ENCODE peak calls at places on chromosomes 12 and 14, in seven cellular contexts. One of them, this sample, is unnamed.
A peak's percentile ranks its signal among the peaks of the same experiment; 100 is the strongest.

GRCh38 chr14:95946867-95947266 is 70.2 kb downstream of the TUNAR start:
- DNase-seq in tibial nerve: no peak
- DNase-seq in ovary: no peak
- DNase-seq in stomach: no peak
- DNase-seq in sigmoid colon: no peak
- DNase-seq in SK-N-SH: no peak
- DNase-seq in GM12878: no peak
- DNase-seq in this sample: no peak

GRCh38 chr14:91065266-91065665 is 4.8 kb upstream of the RPS6KA5 start:
- DNase-seq in GM12878: no peak
- DNase-seq in SK-N-SH: no peak
- DNase-seq in tibial nerve: no peak
- DNase-seq in ovary: no peak
- DNase-seq in stomach: no peak
- DNase-seq in sigmoid colon: no peak
- DNase-seq in this sample: no peak

GRCh38 chr14:90426663-90427062 is 29.8 kb downstream of the CALM1 start:
- DNase-seq in ovary: peak; percentile 37
- DNase-seq in GM12878: no peak
- DNase-seq in SK-N-SH: peak; percentile 60
- DNase-seq in tibial nerve: no peak
- DNase-seq in stomach: peak; percentile 52
- DNase-seq in sigmoid colon: peak; percentile 79
- DNase-seq in this sample: no peak

GRCh38 chr14:20683125-20683895 is 1.1 kb upstream of the RNASE4 start:
- DNase-seq in GM12878: peak; percentile 96
- DNase-seq in SK-N-SH: peak; percentile 50
- DNase-seq in stomach: peak; percentile 69
- DNase-seq in tibial nerve: peak; percentile 55
- DNase-seq in ovary: peak; percentile 79
- DNase-seq in sigmoid colon: peak; percentile 87
- DNase-seq in this sample: peak; percentile 80

GRCh38 chr14:31926123-31926522 is 151.0 kb upstream of the ARHGAP5 start:
- DNase-seq in SK-N-SH: peak; percentile 44
- DNase-seq in ovary: no peak
- DNase-seq in stomach: no peak
- DNase-seq in sigmoid colon: no peak
- DNase-seq in GM12878: no peak
- DNase-seq in tibial nerve: no peak
- DNase-seq in this sample: no peak

GRCh38 chr12:51848843-51849735 is 571 bp upstream of the FIGNL2 start:
- DNase-seq in GM12878: no peak
- DNase-seq in sigmoid colon: no peak
- DNase-seq in tibial nerve: no peak
- DNase-seq in SK-N-SH: peak; percentile 96
- DNase-seq in ovary: no peak
- DNase-seq in stomach: no peak
- DNase-seq in this sample: no peak

GRCh38 chr12:98399532-98399931 is 115.9 kb upstream of the TMPO start:
- DNase-seq in SK-N-SH: no peak
- DNase-seq in sigmoid colon: no peak
- DNase-seq in tibial nerve: no peak
- DNase-seq in ovary: no peak
- DNase-seq in stomach: no peak
- DNase-seq in GM12878: no peak
- DNase-seq in this sample: no peak

GRCh38 chr12:107622005-107622404 is 63.6 kb upstream of the PWP1 start:
- DNase-seq in SK-N-SH: peak; percentile 60
- DNase-seq in ovary: no peak
- DNase-seq in sigmoid colon: no peak
- DNase-seq in GM12878: no peak
- DNase-seq in stomach: no peak
- DNase-seq in tibial nerve: no peak
- DNase-seq in this sample: no peak

GRCh38 chr12:68279227-68280054 is 26.0 kb upstream of the IL22 start:
- DNase-seq in SK-N-SH: peak; percentile 57
- DNase-seq in tibial nerve: no peak
- DNase-seq in GM12878: no peak
- DNase-seq in sigmoid colon: no peak
- DNase-seq in stomach: no peak
- DNase-seq in ovary: no peak
- DNase-seq in this sample: no peak

GRCh38 chr14:65330416-65330815 is 82.1 kb upstream of the FUT8 start:
- DNase-seq in SK-N-SH: no peak
- DNase-seq in GM12878: no peak
- DNase-seq in ovary: no peak
- DNase-seq in tibial nerve: no peak
- DNase-seq in sigmoid colon: no peak
- DNase-seq in stomach: no peak
- DNase-seq in this sample: no peak

GRCh38 chr12:42893802-42894201 is 304.3 kb upstream of the PRICKLE1 start:
- DNase-seq in tibial nerve: no peak
- DNase-seq in GM12878: no peak
- DNase-seq in stomach: no peak
- DNase-seq in SK-N-SH: no peak
- DNase-seq in sigmoid colon: no peak
- DNase-seq in ovary: no peak
- DNase-seq in this sample: no peak

GRCh38 chr14:99595034-99595433 is 9.0 kb downstream of the CCDC85C start:
- DNase-seq in stomach: no peak
- DNase-seq in sigmoid colon: no peak
- DNase-seq in ovary: no peak
- DNase-seq in SK-N-SH: no peak
- DNase-seq in GM12878: peak; percentile 49
- DNase-seq in tibial nerve: no peak
- DNase-seq in this sample: no peak

GRCh38 chr14:34981743-34982420 is 910 bp upstream of the SRP54 start:
- DNase-seq in sigmoid colon: no peak
- DNase-seq in stomach: no peak
- DNase-seq in SK-N-SH: peak; percentile 22
- DNase-seq in ovary: no peak
- DNase-seq in GM12878: no peak
- DNase-seq in tibial nerve: no peak
- DNase-seq in this sample: no peak

GRCh38 chr12:32698285-32698684 is 19.2 kb downstream of the DNM1L start:
- DNase-seq in sigmoid colon: no peak
- DNase-seq in stomach: no peak
- DNase-seq in tibial nerve: no peak
- DNase-seq in ovary: no peak
- DNase-seq in SK-N-SH: peak; percentile 67
- DNase-seq in GM12878: no peak
- DNase-seq in this sample: no peak

GRCh38 chr14:88013750-88014349 is 8.9 kb downstream of the GPR65 start:
- DNase-seq in GM12878: no peak
- DNase-seq in sigmoid colon: peak; percentile 78
- DNase-seq in ovary: peak; percentile 51
- DNase-seq in tibial nerve: peak; percentile 55
- DNase-seq in stomach: peak; percentile 74
- DNase-seq in SK-N-SH: peak; percentile 53
- DNase-seq in this sample: peak; percentile 83

GRCh38 chr12:11695321-11695720 is 45.8 kb downstream of the ETV6 start:
- DNase-seq in ovary: no peak
- DNase-seq in tibial nerve: no peak
- DNase-seq in stomach: no peak
- DNase-seq in GM12878: no peak
- DNase-seq in sigmoid colon: peak; percentile 83
- DNase-seq in SK-N-SH: no peak
- DNase-seq in this sample: no peak

GRCh38 chr12:52139147-52139546 is 52.7 kb downstream of the KRT80 start:
- DNase-seq in ovary: no peak
- DNase-seq in sigmoid colon: no peak
- DNase-seq in GM12878: no peak
- DNase-seq in SK-N-SH: no peak
- DNase-seq in stomach: no peak
- DNase-seq in tibial nerve: no peak
- DNase-seq in this sample: no peak

GRCh38 chr12:69676257-69677012 is 22.7 kb downstream of the BEST3 start:
- DNase-seq in SK-N-SH: no peak
- DNase-seq in ovary: no peak
- DNase-seq in sigmoid colon: no peak
- DNase-seq in tibial nerve: no peak
- DNase-seq in GM12878: no peak
- DNase-seq in stomach: no peak
- DNase-seq in this sample: no peak

GRCh38 chr12:90090929-90091651 is 382.5 kb upstream of the ATP2B1 start:
- DNase-seq in ovary: no peak
- DNase-seq in stomach: peak; percentile 28
- DNase-seq in SK-N-SH: no peak
- DNase-seq in sigmoid colon: no peak
- DNase-seq in GM12878: no peak
- DNase-seq in tibial nerve: no peak
- DNase-seq in this sample: no peak

GRCh38 chr12:54660320-54660962 is 12.3 kb upstream of the DCD start:
- DNase-seq in GM12878: no peak
- DNase-seq in ovary: no peak
- DNase-seq in tibial nerve: no peak
- DNase-seq in stomach: peak; percentile 51
- DNase-seq in SK-N-SH: no peak
- DNase-seq in sigmoid colon: no peak
- DNase-seq in this sample: no peak

GRCh38 chr12:52172956-52173355 is 18.9 kb downstream of the KRT80 start:
- DNase-seq in sigmoid colon: no peak
- DNase-seq in GM12878: no peak
- DNase-seq in SK-N-SH: no peak
- DNase-seq in ovary: no peak
- DNase-seq in stomach: no peak
- DNase-seq in tibial nerve: no peak
- DNase-seq in this sample: no peak

DNA sequence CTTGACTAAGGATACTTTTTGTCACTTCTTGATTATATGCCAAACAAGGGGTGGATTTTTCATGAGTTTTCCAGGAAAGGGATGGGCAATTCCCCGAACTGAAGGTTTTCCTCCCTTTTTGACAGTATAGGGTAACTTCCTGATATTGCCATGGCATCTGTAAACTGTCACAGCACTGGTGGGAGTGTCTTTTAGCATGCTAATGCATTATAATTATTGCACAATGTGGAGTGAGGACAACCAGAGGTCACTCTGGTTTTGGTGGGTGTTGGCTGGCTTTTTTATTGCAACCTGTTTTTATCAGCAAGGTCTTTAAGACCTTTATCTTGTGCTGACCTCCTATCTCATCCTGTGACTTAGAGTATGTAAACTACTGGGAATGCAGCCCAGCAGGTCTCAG is 471.1 kb downstream of the ATP23 start:
- DNase-seq in tibial nerve: no peak
- DNase-seq in SK-N-SH: no peak
- DNase-seq in ovary: no peak
- DNase-seq in sigmoid colon: no peak
- DNase-seq in stomach: no peak
- DNase-seq in GM12878: no peak
- DNase-seq in this sample: no peak
- TF ChIP-seq EP300 in tibial nerve: no peak
- TF ChIP-seq EP300 in SK-N-SH: no peak
- TF ChIP-seq EP300 in ovary: no peak
- TF ChIP-seq EP300 in sigmoid colon: peak; percentile 37
- TF ChIP-seq EP300 in stomach: no peak
- TF ChIP-seq EP300 in GM12878: no peak
- TF ChIP-seq EP300 in this sample: no peak

GRCh38 chr12:104671407-104672095 is 214.8 kb downstream of the CHST11 start:
- DNase-seq in ovary: peak; percentile 37
- DNase-seq in tibial nerve: peak; percentile 75
- DNase-seq in sigmoid colon: peak; percentile 92
- DNase-seq in stomach: peak; percentile 92
- DNase-seq in GM12878: peak; percentile 88
- DNase-seq in SK-N-SH: peak; percentile 40
- DNase-seq in this sample: peak; percentile 89
- H3K27ac ChIP-seq in ovary: no peak overlapping the region
- H3K27ac ChIP-seq in tibial nerve: peak overlapping the region; percentile 86
- H3K27ac ChIP-seq in sigmoid colon: peak overlapping the region; percentile 39
- H3K27ac ChIP-seq in stomach: peak overlapping the region; percentile 83
- H3K27ac ChIP-seq in GM12878: peak overlapping the region; percentile 99
- H3K27ac ChIP-seq in SK-N-SH: peak overlapping the region; percentile 66
- H3K27ac ChIP-seq in this sample: peak overlapping the region; percentile 64

GRCh38 chr12:132545955-132546354 is 56.0 kb downstream of the FBRSL1 start:
- DNase-seq in tibial nerve: no peak
- DNase-seq in stomach: no peak
- DNase-seq in GM12878: no peak
- DNase-seq in sigmoid colon: no peak
- DNase-seq in ovary: no peak
- DNase-seq in SK-N-SH: no peak
- DNase-seq in this sample: no peak
- H3K4me1 ChIP-seq in tibial nerve: no peaks in the 10 kb centered on the region
- H3K4me1 ChIP-seq in stomach: no peaks in the 10 kb centered on the region
- H3K4me1 ChIP-seq in GM12878: no peaks in the 10 kb centered on the region
- H3K4me1 ChIP-seq in sigmoid colon: no peaks in the 10 kb centered on the region
- H3K4me1 ChIP-seq in ovary: no peaks in the 10 kb centered on the region
- H3K4me1 ChIP-seq in SK-N-SH: no peaks in the 10 kb centered on the region
- H3K4me1 ChIP-seq in this sample: no peaks in the 10 kb centered on the region

DNA sequence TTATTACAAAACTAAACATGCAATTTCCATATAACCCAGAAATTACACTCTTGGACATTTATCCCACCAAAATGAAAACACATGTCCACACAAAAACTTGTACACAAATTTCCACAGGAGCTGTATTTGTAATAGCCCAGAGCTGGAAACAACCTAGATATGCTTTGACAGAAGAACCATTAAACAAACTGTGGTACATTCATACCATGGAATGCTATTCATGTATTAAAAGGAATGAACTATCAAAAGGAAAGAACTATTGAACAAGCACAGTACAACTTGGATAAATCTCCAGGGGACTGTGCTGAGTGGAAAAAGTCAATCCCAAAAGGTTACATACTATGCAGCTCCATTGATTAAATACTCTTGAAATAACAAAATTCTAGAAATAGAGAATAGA is 35.8 kb upstream of the ERGIC2 start:
- DNase-seq in GM12878: no peak
- DNase-seq in stomach: no peak
- DNase-seq in SK-N-SH: no peak
- DNase-seq in sigmoid colon: no peak
- DNase-seq in tibial nerve: no peak
- DNase-seq in ovary: no peak
- DNase-seq in this sample: no peak
- TF ChIP-seq EP300 in GM12878: no peak
- TF ChIP-seq EP300 in stomach: no peak
- TF ChIP-seq EP300 in SK-N-SH: no peak
- TF ChIP-seq EP300 in sigmoid colon: no peak
- TF ChIP-seq EP300 in tibial nerve: no peak
- TF ChIP-seq EP300 in ovary: no peak
- TF ChIP-seq EP300 in this sample: no peak

GRCh38 chr14:103857256-103857655 is 9.9 kb upstream of the PPP1R13B start:
- DNase-seq in SK-N-SH: no peak
- DNase-seq in sigmoid colon: no peak
- DNase-seq in ovary: no peak
- DNase-seq in GM12878: no peak
- DNase-seq in stomach: no peak
- DNase-seq in tibial nerve: no peak
- DNase-seq in this sample: no peak

GRCh38 chr14:103854822-103855733 is 7.7 kb upstream of the PPP1R13B start:
- DNase-seq in ovary: peak; percentile 46
- DNase-seq in sigmoid colon: no peak
- DNase-seq in SK-N-SH: peak; percentile 54
- DNase-seq in stomach: peak; percentile 79
- DNase-seq in GM12878: no peak
- DNase-seq in tibial nerve: no peak
- DNase-seq in this sample: peak; percentile 82

GRCh38 chr14:103855734-103856095 is 8.3 kb upstream of the PPP1R13B start:
- DNase-seq in ovary: no peak
- DNase-seq in sigmoid colon: no peak
- DNase-seq in GM12878: no peak
- DNase-seq in SK-N-SH: no peak
- DNase-seq in tibial nerve: no peak
- DNase-seq in stomach: no peak
- DNase-seq in this sample: no peak

GRCh38 chr14:103856105-103856504 is 8.7 kb upstream of the PPP1R13B start:
- DNase-seq in tibial nerve: no peak
- DNase-seq in stomach: no peak
- DNase-seq in GM12878: no peak
- DNase-seq in sigmoid colon: no peak
- DNase-seq in SK-N-SH: no peak
- DNase-seq in ovary: no peak
- DNase-seq in this sample: no peak

GRCh38 chr14:103854017-103854808 is 6.8 kb upstream of the PPP1R13B start:
- DNase-seq in GM12878: no peak
- DNase-seq in ovary: no peak
- DNase-seq in sigmoid colon: no peak
- DNase-seq in stomach: no peak
- DNase-seq in tibial nerve: no peak
- DNase-seq in SK-N-SH: no peak
- DNase-seq in this sample: no peak
- H3K27ac ChIP-seq in GM12878: no peak overlapping the region
- H3K27ac ChIP-seq in ovary: no peak overlapping the region
- H3K27ac ChIP-seq in sigmoid colon: no peak overlapping the region
- H3K27ac ChIP-seq in stomach: peak overlapping the region; percentile 82
- H3K27ac ChIP-seq in tibial nerve: no peak overlapping the region
- H3K27ac ChIP-seq in SK-N-SH: no peak overlapping the region
- H3K27ac ChIP-seq in this sample: peak overlapping the region; percentile 55

This sample was measured in suprapubic skin.